ENCODE peak calls at places on chromosomes 5 and 9, in six cellular contexts. One of them, this sample, is unnamed.

GRCh38 chr5:14351845-14352712 is 208.9 kb downstream of the TRIO start:
- DNase-seq in breast epithelium: peak; percentile 61
- DNase-seq in MM.1S: peak; percentile 65
- DNase-seq in left ventricle myocardium inferior: peak; percentile 66
- DNase-seq in hepatocyte: peak; percentile 85
- DNase-seq in mesendoderm: peak; percentile 77
- DNase-seq in this sample: peak; percentile 36

GRCh38 chr9:74528207-74528606 is 31.1 kb downstream of the RORB start:
- DNase-seq in hepatocyte: peak; percentile 4
- DNase-seq in mesendoderm: no peak
- DNase-seq in left ventricle myocardium inferior: no peak
- DNase-seq in MM.1S: no peak
- DNase-seq in breast epithelium: no peak
- DNase-seq in this sample: peak; percentile 5

GRCh38 chr5:32777222-32777621 is 66.1 kb downstream of the NPR3 start:
- DNase-seq in left ventricle myocardium inferior: no peak
- DNase-seq in breast epithelium: no peak
- DNase-seq in mesendoderm: no peak
- DNase-seq in hepatocyte: no peak
- DNase-seq in MM.1S: no peak
- DNase-seq in this sample: no peak

GRCh38 chr5:110056580-110057114 is 366.9 kb downstream of the MAN2A1 start:
- DNase-seq in breast epithelium: no peak
- DNase-seq in mesendoderm: no peak
- DNase-seq in hepatocyte: no peak
- DNase-seq in MM.1S: no peak
- DNase-seq in left ventricle myocardium inferior: no peak
- DNase-seq in this sample: no peak

GRCh38 chr5:130605200-130605599 is 559.9 kb downstream of the HINT1 start:
- DNase-seq in left ventricle myocardium inferior: no peak
- DNase-seq in hepatocyte: no peak
- DNase-seq in MM.1S: no peak
- DNase-seq in mesendoderm: peak; percentile 76
- DNase-seq in breast epithelium: no peak
- DNase-seq in this sample: peak; percentile 14

GRCh38 chr9:132943677-132944293 is 631 bp downstream of the TSC1 start:
- DNase-seq in breast epithelium: no peak
- DNase-seq in mesendoderm: peak; percentile 42
- DNase-seq in hepatocyte: peak; percentile 21
- DNase-seq in left ventricle myocardium inferior: no peak
- DNase-seq in MM.1S: no peak
- DNase-seq in this sample: no peak

GRCh38 chr9:88220652-88221051 is 82.4 kb upstream of the SPATA31C2 start:
- DNase-seq in left ventricle myocardium inferior: no peak
- DNase-seq in mesendoderm: no peak
- DNase-seq in breast epithelium: no peak
- DNase-seq in hepatocyte: no peak
- DNase-seq in MM.1S: no peak
- DNase-seq in this sample: no peak

GRCh38 chr5:119328753-119329602 is 26.8 kb upstream of the TNFAIP8 start:
- DNase-seq in mesendoderm: peak; percentile 36
- DNase-seq in hepatocyte: peak; percentile 41
- DNase-seq in MM.1S: no peak
- DNase-seq in breast epithelium: no peak
- DNase-seq in left ventricle myocardium inferior: no peak
- DNase-seq in this sample: peak; percentile 47

GRCh38 chr5:180080670-180081280 is 9.2 kb upstream of the RNF130 start:
- DNase-seq in hepatocyte: no peak
- DNase-seq in MM.1S: no peak
- DNase-seq in breast epithelium: no peak
- DNase-seq in left ventricle myocardium inferior: no peak
- DNase-seq in mesendoderm: no peak
- DNase-seq in this sample: no peak

GRCh38 chr9:86637515-86637914 is 283.3 kb upstream of the TUT7 start:
- DNase-seq in breast epithelium: no peak
- DNase-seq in mesendoderm: peak; percentile 79
- DNase-seq in MM.1S: no peak
- DNase-seq in left ventricle myocardium inferior: peak; percentile 16
- DNase-seq in hepatocyte: peak; percentile 52
- DNase-seq in this sample: peak; percentile 58

GRCh38 chr5:174047472-174047871 is 2.0 kb downstream of the NSG2 start:
- DNase-seq in breast epithelium: no peak
- DNase-seq in mesendoderm: no peak
- DNase-seq in hepatocyte: no peak
- DNase-seq in left ventricle myocardium inferior: no peak
- DNase-seq in MM.1S: no peak
- DNase-seq in this sample: no peak

GRCh38 chr9:99515874-99516656 is 294.0 kb downstream of the SEC61B start:
- DNase-seq in mesendoderm: no peak
- DNase-seq in hepatocyte: no peak
- DNase-seq in left ventricle myocardium inferior: no peak
- DNase-seq in breast epithelium: no peak
- DNase-seq in MM.1S: no peak
- DNase-seq in this sample: no peak

GRCh38 chr5:139138790-139139189 is 59.4 kb downstream of the SIL1 start:
- DNase-seq in breast epithelium: no peak
- DNase-seq in hepatocyte: no peak
- DNase-seq in mesendoderm: peak; percentile 56
- DNase-seq in left ventricle myocardium inferior: peak; percentile 33
- DNase-seq in MM.1S: no peak
- DNase-seq in this sample: peak; percentile 53

GRCh38 chr9:130920233-130920632 is 18.8 kb downstream of the FIBCD1 start:
- DNase-seq in hepatocyte: no peak
- DNase-seq in mesendoderm: no peak
- DNase-seq in breast epithelium: no peak
- DNase-seq in MM.1S: no peak
- DNase-seq in left ventricle myocardium inferior: no peak
- DNase-seq in this sample: no peak

GRCh38 chr9:93911136-93911745 is 43.9 kb downstream of the BARX1 start:
- DNase-seq in breast epithelium: no peak
- DNase-seq in mesendoderm: no peak
- DNase-seq in hepatocyte: no peak
- DNase-seq in MM.1S: no peak
- DNase-seq in left ventricle myocardium inferior: no peak
- DNase-seq in this sample: no peak

GRCh38 chr5:32187675-32188074 is 13.6 kb upstream of the GOLPH3 start:
- DNase-seq in hepatocyte: no peak
- DNase-seq in MM.1S: no peak
- DNase-seq in mesendoderm: no peak
- DNase-seq in breast epithelium: no peak
- DNase-seq in left ventricle myocardium inferior: no peak
- DNase-seq in this sample: no peak

GRCh38 chr5:133451926-133452325 is 160.4 kb downstream of the FSTL4 start:
- DNase-seq in mesendoderm: no peak
- DNase-seq in left ventricle myocardium inferior: no peak
- DNase-seq in MM.1S: no peak
- DNase-seq in breast epithelium: no peak
- DNase-seq in hepatocyte: no peak
- DNase-seq in this sample: no peak

GRCh38 chr9:134372621-134373267 is 46.5 kb downstream of the RXRA start:
- DNase-seq in MM.1S: no peak
- DNase-seq in mesendoderm: no peak
- DNase-seq in left ventricle myocardium inferior: peak; percentile 65
- DNase-seq in breast epithelium: no peak
- DNase-seq in hepatocyte: no peak
- DNase-seq in this sample: no peak

GRCh38 chr5:124662261-124662781 is 84.1 kb downstream of the ZNF608 start:
- DNase-seq in breast epithelium: no peak
- DNase-seq in mesendoderm: peak; percentile 71
- DNase-seq in MM.1S: no peak
- DNase-seq in hepatocyte: peak; percentile 65
- DNase-seq in left ventricle myocardium inferior: no peak
- DNase-seq in this sample: peak; percentile 50

GRCh38 chr9:6106576-6107339 is 91.3 kb upstream of the RANBP6 start:
- DNase-seq in breast epithelium: no peak
- DNase-seq in hepatocyte: peak; percentile 38
- DNase-seq in left ventricle myocardium inferior: no peak
- DNase-seq in MM.1S: peak; percentile 90
- DNase-seq in mesendoderm: peak; percentile 78
- DNase-seq in this sample: peak; percentile 4

GRCh38 chr5:138468966-138469539 is 3.8 kb downstream of the EGR1 start:
- DNase-seq in left ventricle myocardium inferior: no peak
- DNase-seq in MM.1S: no peak
- DNase-seq in hepatocyte: peak; percentile 80
- DNase-seq in breast epithelium: no peak
- DNase-seq in mesendoderm: peak; percentile 51
- DNase-seq in this sample: no peak

GRCh38 chr5:77670526-77670925 is 32.0 kb upstream of the OTP start:
- DNase-seq in breast epithelium: no peak
- DNase-seq in hepatocyte: no peak
- DNase-seq in left ventricle myocardium inferior: no peak
- DNase-seq in mesendoderm: no peak
- DNase-seq in MM.1S: no peak
- DNase-seq in this sample: peak; percentile 74

GRCh38 chr9:93316726-93317494 is 133.0 kb downstream of the WNK2 start:
- DNase-seq in left ventricle myocardium inferior: no peak
- DNase-seq in hepatocyte: no peak
- DNase-seq in MM.1S: no peak
- DNase-seq in mesendoderm: no peak
- DNase-seq in breast epithelium: no peak
- DNase-seq in this sample: no peak

GRCh38 chr9:81431662-81432061 is 257.7 kb downstream of the TLE1 start:
- DNase-seq in breast epithelium: no peak
- DNase-seq in left ventricle myocardium inferior: no peak
- DNase-seq in MM.1S: no peak
- DNase-seq in hepatocyte: no peak
- DNase-seq in mesendoderm: no peak
- DNase-seq in this sample: peak; percentile 40

GRCh38 chr5:78734094-78734845 is 85.7 kb upstream of the LHFPL2 start:
- DNase-seq in breast epithelium: no peak
- DNase-seq in mesendoderm: no peak
- DNase-seq in MM.1S: no peak
- DNase-seq in hepatocyte: no peak
- DNase-seq in left ventricle myocardium inferior: no peak
- DNase-seq in this sample: no peak

DNA sequence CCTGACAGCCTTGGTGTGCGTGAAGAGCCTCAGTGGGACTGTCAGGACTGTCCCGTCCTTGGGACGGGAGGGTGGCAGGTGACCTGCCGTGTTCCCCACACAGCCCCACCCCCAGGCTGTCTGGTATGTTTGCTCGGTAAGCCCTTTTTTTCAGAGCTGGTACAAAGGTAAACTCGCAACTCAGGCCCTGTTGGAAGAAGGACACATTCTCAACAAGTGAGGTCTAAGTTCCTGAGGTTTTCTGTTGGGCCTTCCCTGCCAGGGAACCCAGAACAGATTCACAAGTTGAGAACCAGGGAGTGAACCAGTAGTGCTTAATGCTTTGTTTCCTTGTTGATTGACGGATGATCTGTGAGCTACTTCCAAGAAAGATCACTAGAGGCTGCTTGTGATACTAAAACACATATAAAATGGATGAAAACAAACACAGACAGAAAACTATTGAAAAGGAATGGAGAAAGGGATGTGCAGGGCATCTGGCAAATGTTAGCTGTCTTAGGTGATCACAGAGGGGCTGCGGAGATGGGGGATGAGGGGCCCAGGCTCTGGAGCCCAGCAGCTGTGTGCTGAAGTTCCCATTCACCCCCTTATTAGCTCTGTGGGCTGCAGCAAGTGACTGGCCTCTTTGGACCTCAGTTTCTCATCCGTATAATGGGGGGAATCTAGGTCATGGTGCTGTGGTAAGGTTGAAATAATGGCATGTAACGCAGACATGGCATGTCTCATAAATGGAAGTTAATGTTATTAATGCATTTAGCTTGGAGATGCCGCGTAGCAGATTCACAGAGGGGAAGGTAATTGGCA is 2.7 kb downstream of the NDST1 start:
- DNase-seq in breast epithelium: no peak
- DNase-seq in mesendoderm: no peak
- DNase-seq in left ventricle myocardium inferior: no peak
- DNase-seq in hepatocyte: peak; percentile 86
- DNase-seq in MM.1S: no peak
- DNase-seq in this sample: no peak
- H3K27ac ChIP-seq in breast epithelium: peak overlapping the region; percentile 99
- H3K27ac ChIP-seq in mesendoderm: no peak overlapping the region
- H3K27ac ChIP-seq in left ventricle myocardium inferior: peak overlapping the region; percentile 65
- H3K27ac ChIP-seq in hepatocyte: peak overlapping the region; percentile 96
- H3K27ac ChIP-seq in MM.1S: no peak overlapping the region
- H3K27ac ChIP-seq in this sample: no peak overlapping the region

GRCh38 chr5:73507062-73507461 is 8.8 kb downstream of the BTF3 start:
- DNase-seq in hepatocyte: no peak
- DNase-seq in mesendoderm: no peak
- DNase-seq in breast epithelium: no peak
- DNase-seq in MM.1S: no peak
- DNase-seq in left ventricle myocardium inferior: no peak
- DNase-seq in this sample: no peak

GRCh38 chr5:73501406-73501805 is 3.2 kb downstream of the BTF3 start:
- DNase-seq in mesendoderm: no peak
- DNase-seq in MM.1S: no peak
- DNase-seq in left ventricle myocardium inferior: no peak
- DNase-seq in breast epithelium: no peak
- DNase-seq in hepatocyte: no peak
- DNase-seq in this sample: no peak

GRCh38 chr5:73506459-73506955 is 8.3 kb downstream of the BTF3 start:
- DNase-seq in left ventricle myocardium inferior: no peak
- DNase-seq in mesendoderm: no peak
- DNase-seq in hepatocyte: no peak
- DNase-seq in MM.1S: no peak
- DNase-seq in breast epithelium: no peak
- DNase-seq in this sample: no peak
- H3K36me3 ChIP-seq in left ventricle myocardium inferior: peaks cover 52% of the 10 kb centered on the region
- H3K36me3 ChIP-seq in mesendoderm: peaks cover 4% of the 10 kb centered on the region
- H3K36me3 ChIP-seq in hepatocyte: no peaks in the 10 kb centered on the region
- H3K36me3 ChIP-seq in MM.1S: peaks cover 14% of the 10 kb centered on the region
- H3K36me3 ChIP-seq in breast epithelium: no peaks in the 10 kb centered on the region
- H3K36me3 ChIP-seq in this sample: peaks cover 58% of the 10 kb centered on the region

DNA sequence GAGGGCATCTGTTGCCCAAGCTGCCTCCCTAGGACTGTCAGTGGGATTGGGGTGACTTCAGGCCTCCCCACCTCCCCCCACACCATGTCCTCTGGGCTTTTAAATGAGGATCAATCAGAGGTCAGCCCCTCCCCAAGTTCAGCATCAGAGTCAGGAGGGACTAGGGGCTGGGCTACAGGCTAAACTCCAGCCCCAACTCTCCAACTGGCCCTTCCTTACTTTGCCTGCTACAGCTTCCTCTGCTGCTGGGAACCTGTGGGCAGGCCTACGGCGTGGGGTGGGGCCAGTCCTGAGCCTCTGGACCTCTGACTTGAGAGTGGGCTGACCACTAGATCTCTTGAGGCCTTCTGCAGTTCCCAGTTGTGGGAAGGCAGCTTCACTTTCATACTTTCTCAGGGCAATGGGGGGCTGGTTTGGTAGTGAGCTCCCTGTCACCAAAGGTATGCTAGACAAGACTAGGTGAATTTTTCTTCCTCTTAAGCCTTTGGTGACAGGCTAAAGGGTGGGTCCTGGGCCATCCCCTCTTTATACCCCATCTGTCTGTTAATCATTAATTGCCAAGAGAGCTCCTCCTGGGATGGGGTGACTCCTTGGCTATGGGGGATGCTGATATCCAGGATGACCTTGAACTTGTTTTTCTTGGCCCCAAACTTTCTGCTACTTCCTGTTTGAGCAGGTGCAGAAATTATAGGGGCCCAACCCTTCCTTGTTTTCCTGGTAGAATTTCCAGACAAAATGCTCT is 10.8 kb upstream of the DAB2IP start:
- DNase-seq in mesendoderm: no peak
- DNase-seq in left ventricle myocardium inferior: no peak
- DNase-seq in MM.1S: no peak
- DNase-seq in hepatocyte: no peak
- DNase-seq in breast epithelium: no peak
- DNase-seq in this sample: no peak
- H3K4me1 ChIP-seq in mesendoderm: no peaks in the 10 kb centered on the region
- H3K4me1 ChIP-seq in left ventricle myocardium inferior: peaks cover 88% of the 10 kb centered on the region
- H3K4me1 ChIP-seq in MM.1S: no peaks in the 10 kb centered on the region
- H3K4me1 ChIP-seq in hepatocyte: peaks cover 19% of the 10 kb centered on the region
- H3K4me1 ChIP-seq in breast epithelium: no peaks in the 10 kb centered on the region
- H3K4me1 ChIP-seq in this sample: peaks cover 33% of the 10 kb centered on the region

GRCh38 chr5:17951392-17952169 is 317.3 kb downstream of the TAF11L14 start:
- DNase-seq in MM.1S: no peak
- DNase-seq in hepatocyte: peak; percentile 16
- DNase-seq in breast epithelium: no peak
- DNase-seq in mesendoderm: peak; percentile 93
- DNase-seq in left ventricle myocardium inferior: no peak
- DNase-seq in this sample: peak; percentile 77
- H3K27ac ChIP-seq in MM.1S: no peak overlapping the region
- H3K27ac ChIP-seq in hepatocyte: no peak overlapping the region
- H3K27ac ChIP-seq in breast epithelium: peak overlapping the region; percentile 52
- H3K27ac ChIP-seq in mesendoderm: no peak overlapping the region
- H3K27ac ChIP-seq in left ventricle myocardium inferior: no peak overlapping the region
- H3K27ac ChIP-seq in this sample: peak overlapping the region; percentile 34

This sample was measured in SJCRH30.